ENCODE peak calls at places on chromosomes 2 and 18, in seven cellular contexts. Y, P, M, I, E, G and J are unnamed samples.

GRCh38 chr2:44205169-44205568 is 36.5 kb downstream of the PPM1B start:
- DNase-seq in Y (no peak), I (no peak), M (no peak), P (no peak), E (no peak), G (no peak), J (no peak)

GRCh38 chr2:192499476-192499875 is 304.7 kb upstream of the TMEFF2 start:
- DNase-seq in G (no peak), M (peak; percentile 51), Y (no peak), E (no peak), P (no peak), I (no peak), J (no peak)

GRCh38 chr2:179069685-179070084 is 19.7 kb upstream of the CCDC141 start:
- DNase-seq in M (no peak), Y (no peak), I (no peak), G (no peak), E (no peak), P (no peak), J (no peak)

GRCh38 chr2:23703583-23704385 is 223.1 kb downstream of the ATAD2B start:
- DNase-seq in E (no peak), M (no peak), P (no peak), G (no peak), Y (no peak), I (peak; percentile 35), J (no peak)

GRCh38 chr2:15042824-15043223 is 410.3 kb downstream of the LRATD1 start:
- DNase-seq in M (no peak), P (no peak), Y (no peak), I (no peak), E (no peak), G (peak; percentile 98), J (peak; percentile 48)

GRCh38 chr2:127576433-127577207 is 41.1 kb downstream of the MYO7B start:
- DNase-seq in G (peak; percentile 56), P (no peak), I (peak; percentile 37), M (peak; percentile 52), Y (no peak), E (no peak), J (peak; percentile 16)

GRCh38 chr2:206289391-206289790 is 14.9 kb downstream of the ZDBF2 start:
- DNase-seq in P (no peak), I (no peak), G (no peak), Y (no peak), E (no peak), M (peak; percentile 17), J (no peak)

GRCh38 chr2:105515581-105516415 is 116.9 kb upstream of the FHL2 start:
- DNase-seq in P (no peak), M (peak; percentile 35), G (no peak), I (no peak), Y (peak; percentile 19), E (no peak), J (no peak)

GRCh38 chr18:79881695-79882094 is 69.8 kb downstream of the SLC66A2 start:
- DNase-seq in P (no peak), I (no peak), E (no peak), M (no peak), Y (no peak), G (no peak), J (no peak)

GRCh38 chr2:170843656-170844055 is 27.0 kb downstream of the GAD1 start:
- DNase-seq in Y (peak; percentile 47), I (no peak), G (peak; percentile 12), M (peak; percentile 72), E (no peak), P (peak; percentile 13), J (no peak)

GRCh38 chr2:60882971-60883753 is 1.8 kb downstream of the REL start:
- DNase-seq in Y (peak; percentile 75), I (no peak), P (no peak), E (peak; percentile 67), M (peak; percentile 40), G (peak; percentile 15), J (peak; percentile 38)

GRCh38 chr2:204899983-204900382 is 354.7 kb downstream of the PARD3B start:
- DNase-seq in I (no peak), Y (peak; percentile 24), P (no peak), E (no peak), M (no peak), G (no peak), J (no peak)

GRCh38 chr2:189096769-189097447 is 82.7 kb downstream of the COL5A2 start:
- DNase-seq in G (peak; percentile 95), I (no peak), P (peak; percentile 21), E (no peak), M (peak; percentile 60), Y (peak; percentile 61), J (no peak)

GRCh38 chr18:65091737-65092329 is 659.0 kb upstream of the CDH7 start:
- DNase-seq in M (no peak), P (no peak), E (peak; percentile 0), I (peak; percentile 31), Y (no peak), G (peak; percentile 0), J (peak; percentile 19)

GRCh38 chr2:144357623-144358400 is 162.1 kb downstream of the ZEB2 start:
- DNase-seq in G (peak; percentile 99), Y (peak; percentile 92), E (peak; percentile 75), M (peak; percentile 92), P (peak; percentile 72), I (no peak), J (no peak)

GRCh38 chr2:107721178-107721577 is 105.5 kb upstream of the RGPD4 start:
- DNase-seq in E (no peak), G (no peak), I (no peak), Y (no peak), M (peak; percentile 18), P (no peak), J (no peak)

GRCh38 chr18:57208056-57208455 is 61.2 kb downstream of the BOD1L2 start:
- DNase-seq in E (no peak), Y (no peak), I (no peak), G (no peak), P (no peak), M (no peak), J (peak; percentile 37)

GRCh38 chr2:60439219-60439974 is 114.1 kb downstream of the BCL11A start:
- DNase-seq in I (peak; percentile 58), P (no peak), G (no peak), E (peak; percentile 13), M (no peak), Y (no peak), J (peak; percentile 55)

GRCh38 chr18:37577051-37577611 is 11.5 kb upstream of the CELF4 start:
- DNase-seq in E (no peak), M (no peak), G (no peak), P (no peak), I (peak; percentile 93), Y (no peak), J (no peak)

GRCh38 chr2:37563375-37564011 is 107.9 kb downstream of the CDC42EP3 start:
- DNase-seq in Y (no peak), G (peak; percentile 22), I (no peak), M (no peak), P (no peak), E (no peak), J (no peak)
- H3K9ac ChIP-seq in Y (no peak overlapping the region), G (no peak overlapping the region), I (no peak overlapping the region), M (no peak overlapping the region), P (no peak overlapping the region), E (peak overlapping the region; percentile 68), J (no peak overlapping the region)

GRCh38 chr2:229226372-229226771 is 44.7 kb downstream of the PID1 start:
- DNase-seq in G (no peak), P (no peak), Y (no peak), E (no peak), I (no peak), M (no peak), J (no peak)
- H3K4me1 ChIP-seq in G (no peaks in the 10 kb centered on the region), P (no peaks in the 10 kb centered on the region), Y (no peaks in the 10 kb centered on the region), E (no peaks in the 10 kb centered on the region), I (no peaks in the 10 kb centered on the region), M (no peaks in the 10 kb centered on the region), J (no peaks in the 10 kb centered on the region)

DNA sequence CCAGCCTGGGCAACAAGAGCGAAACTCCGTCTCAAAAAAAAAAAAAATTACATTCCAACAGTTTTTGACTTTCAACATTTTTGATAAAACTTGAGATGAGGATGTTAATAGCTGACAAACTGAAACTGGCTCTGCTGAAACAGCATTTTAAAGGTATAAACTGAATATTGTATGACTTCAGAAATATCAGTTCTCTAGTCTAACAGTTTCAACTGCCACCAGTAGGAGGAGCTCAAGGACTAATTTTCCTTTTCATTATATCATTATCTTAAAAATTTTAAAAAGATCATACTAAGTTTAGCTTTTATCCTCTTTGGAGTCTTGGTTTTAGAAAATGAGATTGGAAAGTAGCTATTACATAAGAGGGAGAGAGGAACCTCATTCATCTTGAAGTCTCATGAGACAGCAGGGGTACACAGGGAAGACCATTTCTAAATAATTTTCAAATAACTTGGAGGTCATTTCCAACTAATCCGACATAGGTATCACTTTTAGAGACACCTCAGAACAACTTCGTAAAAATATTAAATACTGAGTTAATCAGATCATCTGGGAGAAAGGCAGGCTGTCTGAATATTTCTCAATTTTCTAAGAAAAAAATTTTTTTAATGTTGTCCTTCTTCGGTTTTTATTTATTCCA is 37.6 kb upstream of the MCM6 start:
- DNase-seq in Y (peak; percentile 59), I (no peak), E (peak; percentile 66), P (peak; percentile 19), G (peak; percentile 47), M (peak; percentile 15), J (peak; percentile 35)
- TF ChIP-seq CTCF in Y (peak; percentile 45), I (peak; percentile 88), E (peak; percentile 76), P (peak; percentile 53), G (peak; percentile 79), M (peak; percentile 58), J (peak; percentile 69)

DNA sequence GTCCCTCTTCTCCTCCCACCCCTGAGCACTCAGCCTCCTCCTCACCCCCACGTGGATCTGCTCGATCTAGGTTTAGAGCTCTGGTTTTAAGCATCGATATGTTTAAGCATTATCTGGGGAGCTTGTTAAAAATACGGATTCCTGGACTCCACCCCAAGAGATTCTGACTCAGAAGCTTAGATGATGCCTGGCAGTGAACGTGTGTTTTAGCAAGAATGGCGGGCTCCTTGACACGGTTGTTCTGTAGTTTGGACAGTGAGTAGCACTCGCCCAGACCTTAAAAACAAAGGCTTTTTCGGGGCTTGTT is 47.3 kb downstream of the LDLRAD4 start:
- DNase-seq in Y (no peak), G (no peak), M (no peak), I (no peak), P (no peak), E (no peak), J (no peak)
- H3K9ac ChIP-seq in Y (no peak overlapping the region), G (no peak overlapping the region), M (no peak overlapping the region), I (no peak overlapping the region), P (no peak overlapping the region), E (no peak overlapping the region), J (no peak overlapping the region)

GRCh38 chr18:76388261-76388660 is 106.8 kb downstream of the ZNF516 start:
- DNase-seq in E (no peak), Y (no peak), I (no peak), P (no peak), G (no peak), M (no peak), J (no peak)

GRCh38 chr18:76391746-76392145 is 103.3 kb downstream of the ZNF516 start:
- DNase-seq in E (no peak), P (no peak), G (no peak), Y (no peak), I (no peak), M (no peak), J (no peak)

GRCh38 chr18:76388891-76389423 is 106.1 kb downstream of the ZNF516 start:
- DNase-seq in M (no peak), G (peak; percentile 43), E (no peak), P (no peak), Y (no peak), I (no peak), J (no peak)

GRCh38 chr18:76391038-76391437 is 104.0 kb downstream of the ZNF516 start:
- DNase-seq in E (no peak), I (no peak), G (no peak), Y (no peak), P (no peak), M (no peak), J (no peak)

GRCh38 chr18:76390452-76391035 is 104.5 kb downstream of the ZNF516 start:
- DNase-seq in I (no peak), Y (no peak), P (no peak), G (no peak), E (peak; percentile 9), M (no peak), J (no peak)
- H3K4me1 ChIP-seq in I (no peaks in the 10 kb centered on the region), Y (no peaks in the 10 kb centered on the region), P (no peaks in the 10 kb centered on the region), G (peaks cover 18% of the 10 kb centered on the region), E (no peaks in the 10 kb centered on the region), M (peaks cover 12% of the 10 kb centered on the region), J (no peaks in the 10 kb centered on the region)